ENCODE peak calls at places on chromosomes 13 and 19, in seven cellular contexts. H is IMR-90, V is mesendoderm, T is H1, B is neuronal stem cell, L is mesenchymal stem cell, F is trophoblast cell. C is an unnamed sample.

GRCh38 chr19:15227261-15227660 is 5.0 kb downstream of the EPHX3 start:
- DNase-seq in H (no peak), V (no peak), T (no peak), B (no peak), L (no peak), F (peak), C (no peak)

GRCh38 chr13:104571161-104571889 is 1505.1 kb upstream of the SLC10A2 start:
- DNase-seq in H (peak), V (peak), T (peak), B (peak), L (peak), F (peak), C (peak)

GRCh38 chr13:28161370-28161769 is 23.0 kb downstream of the PAN3 start:
- DNase-seq in H (peak), V (peak), T (no peak), B (no peak), L (peak), F (no peak), C (peak)

GRCh38 chr13:39765801-39766463 is 110.5 kb downstream of the COG6 start:
- DNase-seq in H (no peak), V (peak), T (no peak), B (no peak), L (peak), F (no peak), C (peak)

GRCh38 chr19:35729021-35729420 is 11.2 kb downstream of the KMT2B start:
- DNase-seq in H (no peak), V (no peak), T (no peak), B (no peak), L (no peak), F (no peak), C (no peak)

GRCh38 chr13:66003558-66003957 is 1226.6 kb downstream of the PCDH9 start:
- DNase-seq in H (no peak), V (no peak), T (no peak), B (no peak), L (no peak), F (no peak), C (no peak)

GRCh38 chr19:21492932-21493906 is 12.2 kb upstream of the ZNF429 start:
- DNase-seq in H (no peak), V (no peak), T (no peak), B (no peak), L (no peak), F (no peak), C (no peak)

GRCh38 chr13:93151277-93151676 is 75.3 kb upstream of the GPC6 start:
- DNase-seq in H (peak), V (no peak), T (no peak), B (no peak), L (peak), F (no peak), C (no peak)

GRCh38 chr19:13865243-13865577 is 11.7 kb upstream of the NANOS3 start:
- DNase-seq in H (no peak), V (no peak), T (no peak), B (no peak), L (no peak), F (no peak), C (no peak)

GRCh38 chr13:41177616-41178015 is 16.8 kb downstream of the KBTBD7 start:
- DNase-seq in H (no peak), V (no peak), T (no peak), B (no peak), L (peak), F (no peak), C (no peak)
- H2BK120ac ChIP-seq in H (no peak), V (no peak), T (no peak), B (no peak), L (no peak), F (no peak), C (no peak)

GRCh38 chr19:38644719-38645118 is 2.7 kb upstream of the ACTN4 start:
- DNase-seq in H (no peak), V (peak), T (no peak), B (no peak), L (no peak), F (no peak), C (peak)
- H3K18ac ChIP-seq in H (no peak), V (peak), T (peak), B (no peak), L (no peak), F (no peak), C (no peak)

GRCh38 chr19:18000981-18001836 is 6.8 kb upstream of the ARRDC2 start:
- DNase-seq in H (peak), V (peak), T (no peak), B (no peak), L (peak), F (peak), C (peak)

GRCh38 chr19:18000480-18000980 is 7.4 kb upstream of the ARRDC2 start:
- DNase-seq in H (no peak), V (no peak), T (no peak), B (no peak), L (no peak), F (no peak), C (no peak)

GRCh38 chr19:17997969-17998826 is 9.8 kb upstream of the ARRDC2 start:
- DNase-seq in H (peak), V (peak), T (no peak), B (no peak), L (peak), F (no peak), C (peak)

GRCh38 chr19:17998827-17999150 is 9.2 kb upstream of the ARRDC2 start:
- DNase-seq in H (no peak), V (no peak), T (no peak), B (no peak), L (no peak), F (no peak), C (no peak)

GRCh38 chr19:17999685-18000479 is 8.1 kb upstream of the ARRDC2 start:
- DNase-seq in H (no peak), V (no peak), T (no peak), B (no peak), L (no peak), F (no peak), C (no peak)
- H2BK120ac ChIP-seq in H (peak), V (no peak), T (no peak), B (no peak), L (no peak), F (no peak), C (no peak)

GRCh38 chr13:98448642-98448928 is 128.3 kb downstream of the STK24 start:
- DNase-seq in H (no peak), V (no peak), T (no peak), B (no peak), L (no peak), F (no peak), C (no peak)

GRCh38 chr13:98445340-98446233 is 131.3 kb downstream of the STK24 start:
- DNase-seq in H (peak), V (peak), T (peak), B (peak), L (peak), F (peak), C (peak)

GRCh38 chr13:98446234-98446621 is 130.7 kb downstream of the STK24 start:
- DNase-seq in H (no peak), V (no peak), T (no peak), B (no peak), L (no peak), F (no peak), C (no peak)

GRCh38 chr13:98447881-98448641 is 128.8 kb downstream of the STK24 start:
- DNase-seq in H (no peak), V (peak), T (no peak), B (peak), L (peak), F (no peak), C (peak)

GRCh38 chr13:98447130-98447529 is 129.8 kb downstream of the STK24 start:
- DNase-seq in H (no peak), V (no peak), T (no peak), B (no peak), L (no peak), F (no peak), C (no peak)
- H3K18ac ChIP-seq in H (no peak), V (no peak), T (no peak), B (no peak), L (no peak), F (no peak), C (no peak)

GRCh38 chr19:31546561-31546960 is 197.3 kb upstream of the TSHZ3 start:
- DNase-seq in H (no peak), V (no peak), T (no peak), B (no peak), L (no peak), F (no peak), C (no peak)

GRCh38 chr19:31545766-31546165 is 196.5 kb upstream of the TSHZ3 start:
- DNase-seq in H (no peak), V (no peak), T (no peak), B (no peak), L (no peak), F (no peak), C (no peak)

GRCh38 chr19:31553844-31554215 is 204.6 kb upstream of the TSHZ3 start:
- DNase-seq in H (no peak), V (no peak), T (no peak), B (no peak), L (no peak), F (no peak), C (no peak)

GRCh38 chr19:31553112-31553843 is 204.0 kb upstream of the TSHZ3 start:
- DNase-seq in H (no peak), V (no peak), T (no peak), B (no peak), L (no peak), F (no peak), C (no peak)

GRCh38 chr19:31548941-31549340 is 199.7 kb upstream of the TSHZ3 start:
- DNase-seq in H (peak), V (peak), T (no peak), B (no peak), L (peak), F (no peak), C (peak)
- H2BK120ac ChIP-seq in H (no peak), V (no peak), T (no peak), B (no peak), L (no peak), F (no peak), C (no peak)

GRCh38 chr19:37930416-37930815 is 23.4 kb downstream of the SIPA1L3 start:
- DNase-seq in H (no peak), V (no peak), T (no peak), B (no peak), L (no peak), F (no peak), C (no peak)

GRCh38 chr19:37926255-37926654 is 19.2 kb downstream of the SIPA1L3 start:
- DNase-seq in H (no peak), V (no peak), T (no peak), B (no peak), L (no peak), F (no peak), C (no peak)

GRCh38 chr19:37926711-37927110 is 19.7 kb downstream of the SIPA1L3 start:
- DNase-seq in H (no peak), V (no peak), T (no peak), B (no peak), L (no peak), F (no peak), C (no peak)

GRCh38 chr19:37929512-37929911 is 22.5 kb downstream of the SIPA1L3 start:
- DNase-seq in H (no peak), V (no peak), T (no peak), B (no peak), L (no peak), F (no peak), C (peak)

DNA sequence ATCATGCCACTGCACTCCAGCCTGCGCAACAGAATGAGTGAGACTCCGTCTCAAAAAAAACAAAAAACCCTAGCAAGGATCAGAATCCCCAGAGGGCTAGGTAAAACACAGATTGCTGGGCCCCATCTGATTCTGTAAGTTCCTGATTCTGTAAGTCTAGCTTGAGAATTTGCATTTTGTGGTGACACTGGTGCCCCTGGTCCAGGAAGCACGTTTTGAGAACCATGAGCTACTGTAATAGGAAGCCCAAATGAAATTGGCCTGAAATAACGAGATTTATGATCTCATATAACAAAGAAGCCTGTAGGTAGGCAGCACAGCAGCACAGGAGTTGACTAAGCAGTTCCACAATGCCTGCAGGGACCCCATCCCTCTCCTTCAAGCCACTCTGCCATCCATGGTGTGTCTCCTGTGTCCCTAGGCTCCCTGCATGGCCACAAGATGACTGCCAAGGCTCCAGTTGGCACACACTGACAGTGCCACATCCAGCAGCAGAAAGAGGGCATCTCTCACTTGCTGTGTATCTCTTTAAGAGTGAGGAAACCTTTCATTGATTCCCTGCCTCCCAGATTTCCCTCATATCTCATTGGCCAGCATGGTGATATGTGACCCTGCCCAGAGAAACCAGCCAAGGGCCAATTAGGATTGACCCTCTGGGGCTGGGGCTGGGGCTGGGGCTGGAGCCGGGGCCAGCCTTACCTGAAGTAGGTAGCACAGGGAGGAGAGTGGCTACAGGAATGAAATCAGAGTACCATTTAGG is 21.7 kb downstream of the SIPA1L3 start:
- DNase-seq in H (no peak), V (peak), T (no peak), B (no peak), L (no peak), F (no peak), C (peak)
- H3K18ac ChIP-seq in H (no peak), V (no peak), T (no peak), B (no peak), L (no peak), F (no peak), C (peak)

GRCh38 chr19:51653162-51653561 is 6.5 kb upstream of the SIGLEC14 start:
- DNase-seq in H (no peak), V (no peak), T (no peak), B (no peak), L (no peak), F (no peak), C (no peak)
- H2BK120ac ChIP-seq in H (no peak), V (no peak), T (no peak), B (no peak), L (no peak), F (no peak), C (no peak)

GRCh38 chr19:18915639-18916038 is 3.5 kb downstream of the COPE start:
- DNase-seq in H (peak), V (peak), T (no peak), B (no peak), L (peak), F (no peak), C (peak)
- H3K18ac ChIP-seq in H (no peak), V (no peak), T (no peak), B (peak), L (no peak), F (no peak), C (no peak)